ENCODE peak calls at places on chromosomes 3 and 15, in seven cellular contexts. H, S, N, L, R, T and V are unnamed samples. For H3K27me3 and H3K36me3, the result is how much of the 10 kb centered on the place peaks cover.

GRCh38 chr15:43776718-43777292 is at the start of gene ELL3:
- DNase-seq in T (peak), H (peak), S (peak), R (peak), N (peak), L (peak), V (peak)

GRCh38 chr3:167895178-167895577 is 159.7 kb downstream of the SERPINI1 start:
- DNase-seq in H (no peak), L (no peak), N (no peak), T (no peak), S (no peak), R (no peak), V (no peak)

GRCh38 chr3:32961189-32961715 is 9.8 kb downstream of the CCR4 start:
- DNase-seq in H (no peak), R (no peak), S (no peak), T (no peak), L (no peak), N (no peak), V (no peak)

GRCh38 chr15:65060641-65061397 is 7.0 kb downstream of the RASL12 start:
- DNase-seq in R (no peak), L (no peak), H (no peak), N (no peak), T (peak), S (no peak), V (peak)

GRCh38 chr3:48247401-48247807 is 6.5 kb downstream of the ZNF589 start:
- DNase-seq in L (no peak), S (no peak), R (no peak), H (no peak), N (no peak), T (no peak), V (peak)

GRCh38 chr3:60469481-60469880 is 781.8 kb downstream of the FHIT start:
- DNase-seq in T (no peak), S (no peak), H (no peak), N (no peak), R (no peak), L (no peak), V (no peak)

GRCh38 chr3:101484805-101485620 is 28.0 kb downstream of the SENP7 start:
- DNase-seq in L (no peak), R (no peak), T (no peak), N (no peak), H (peak), S (peak), V (no peak)

GRCh38 chr3:50095352-50095998 is 6.8 kb downstream of the RBM5 start:
- DNase-seq in S (no peak), R (peak), T (no peak), N (no peak), L (no peak), H (no peak), V (no peak)

GRCh38 chr15:53982281-53982680 is 4.0 kb downstream of the UNC13C start:
- DNase-seq in N (no peak), R (no peak), H (no peak), S (no peak), T (no peak), L (no peak), V (no peak)

GRCh38 chr3:195270350-195271115 is 426 bp downstream of the XXYLT1 start:
- DNase-seq in N (peak), H (peak), L (peak), S (peak), T (peak), R (peak), V (peak)

GRCh38 chr15:79779739-79780138 is 117.1 kb downstream of the MTHFS start:
- DNase-seq in R (no peak), T (no peak), H (no peak), S (no peak), L (no peak), N (no peak), V (no peak)

GRCh38 chr15:94671845-94672524 is 440.6 kb downstream of the MCTP2 start:
- DNase-seq in H (peak), S (peak), T (no peak), N (peak), R (no peak), L (peak), V (peak)

GRCh38 chr15:27328616-27329015 is 357.6 kb downstream of the GABRG3 start:
- DNase-seq in L (no peak), R (no peak), T (no peak), H (no peak), N (no peak), S (no peak), V (no peak)

GRCh38 chr3:195085356-195086130 is 185.4 kb downstream of the XXYLT1 start:
- DNase-seq in N (peak), L (no peak), R (no peak), S (no peak), T (no peak), H (no peak), V (no peak)

GRCh38 chr15:54559405-54560064 is 581.3 kb downstream of the UNC13C start:
- DNase-seq in S (no peak), L (no peak), T (peak), N (peak), R (peak), H (no peak), V (no peak)

GRCh38 chr15:36757189-36757814 is 177.9 kb downstream of the CDIN1 start:
- DNase-seq in L (no peak), N (no peak), T (no peak), H (no peak), S (no peak), R (no peak), V (no peak)

GRCh38 chr3:50318615-50319014 is 3.9 kb downstream of the HYAL2 start:
- DNase-seq in T (no peak), H (no peak), R (no peak), L (no peak), S (no peak), N (peak), V (no peak)

GRCh38 chr15:32671339-32672325 is 30.1 kb downstream of the SCG5 start:
- DNase-seq in R (no peak), S (no peak), H (no peak), T (no peak), N (no peak), L (no peak), V (no peak)

GRCh38 chr3:140135461-140135860 is 200.5 kb downstream of the CLSTN2 start:
- DNase-seq in R (no peak), H (no peak), L (no peak), S (no peak), N (no peak), T (no peak), V (no peak)

GRCh38 chr3:135109681-135110080 is 314.6 kb downstream of the EPHB1 start:
- DNase-seq in T (no peak), L (no peak), S (no peak), R (no peak), N (no peak), H (peak), V (no peak)

GRCh38 chr15:35168464-35168863 is 83.4 kb upstream of the NANOGP8 start:
- DNase-seq in N (no peak), H (no peak), T (no peak), L (no peak), R (no peak), S (no peak), V (no peak)

GRCh38 chr3:159669024-159669476 is 319.6 kb upstream of the IL12A start:
- DNase-seq in S (no peak), H (no peak), T (no peak), R (no peak), N (no peak), L (no peak), V (no peak)

GRCh38 chr15:43135351-43135750 is 2.0 kb downstream of the TMEM62 start:
- DNase-seq in R (no peak), L (no peak), S (no peak), N (no peak), H (no peak), T (no peak), V (peak)

GRCh38 chr3:170178631-170179030 is 2.9 kb downstream of the PHC3 start:
- DNase-seq in H (no peak), L (no peak), T (no peak), N (no peak), S (no peak), R (peak), V (no peak)

GRCh38 chr3:28924744-28925360 is 356.0 kb upstream of the RBMS3 start:
- DNase-seq in H (peak), S (no peak), T (no peak), R (no peak), N (no peak), L (no peak), V (no peak)

GRCh38 chr3:139629033-139629432 is 48.7 kb downstream of the NMNAT3 start:
- DNase-seq in S (peak), R (peak), H (peak), L (no peak), T (no peak), N (no peak), V (peak)

GRCh38 chr3:71805199-71805598 is 20.3 kb upstream of the PROK2 start:
- DNase-seq in T (no peak), N (no peak), R (no peak), H (no peak), L (no peak), S (no peak), V (no peak)

GRCh38 chr15:38768970-38769369 is 204.4 kb upstream of the RASGRP1 start:
- DNase-seq in N (no peak), R (no peak), L (no peak), S (peak), H (peak), T (peak), V (peak)

GRCh38 chr3:7280318-7280717 is 419.4 kb downstream of the GRM7 start:
- DNase-seq in N (no peak), R (no peak), T (no peak), S (no peak), H (no peak), L (no peak), V (no peak)

GRCh38 chr15:74196175-74196574 is 6.4 kb downstream of the STRA6 start:
- DNase-seq in S (no peak), R (peak), H (peak), L (no peak), T (peak), N (peak), V (no peak)

GRCh38 chr3:197083486-197083885 is 53.9 kb upstream of the MELTF start:
- DNase-seq in R (no peak), N (peak), T (no peak), H (peak), S (no peak), L (no peak), V (no peak)
- H3K27me3 ChIP-seq in R (under half), N (under half), T (under half), H (under half), S (under half), L (under half), V (under half)

GRCh38 chr3:142434503-142434902 is 13.3 kb downstream of the XRN1 start:
- DNase-seq in T (no peak), R (no peak), S (no peak), N (no peak), H (no peak), L (no peak), V (no peak)

GRCh38 chr3:142433110-142433509 is 14.7 kb downstream of the XRN1 start:
- DNase-seq in S (no peak), L (no peak), R (no peak), N (no peak), H (no peak), T (no peak), V (no peak)

GRCh38 chr3:142436936-142437585 is 10.8 kb downstream of the XRN1 start:
- DNase-seq in L (no peak), H (no peak), R (no peak), T (no peak), N (no peak), S (no peak), V (no peak)
- H3K4me3 ChIP-seq in L (no peak), H (no peak), R (no peak), T (no peak), N (no peak), S (no peak), V (no peak)

GRCh38 chr3:12588674-12589054 is 31.8 kb downstream of the MKRN2 start:
- DNase-seq in R (no peak), T (no peak), H (no peak), S (no peak), N (no peak), L (no peak), V (no peak)

GRCh38 chr3:12591997-12592715 is 35.3 kb downstream of the MKRN2 start:
- DNase-seq in R (no peak), L (no peak), S (no peak), N (no peak), T (no peak), H (no peak), V (no peak)

GRCh38 chr3:12588039-12588673 is 31.3 kb downstream of the MKRN2 start:
- DNase-seq in H (no peak), T (no peak), N (no peak), S (no peak), L (no peak), R (no peak), V (no peak)

GRCh38 chr3:12591456-12591855 is 34.6 kb downstream of the MKRN2 start:
- DNase-seq in H (no peak), S (no peak), L (no peak), T (no peak), N (no peak), R (no peak), V (no peak)

GRCh38 chr3:12590096-12590495 is 33.2 kb downstream of the MKRN2 start:
- DNase-seq in H (no peak), T (no peak), L (no peak), S (no peak), R (no peak), N (no peak), V (no peak)
- H3K36me3 ChIP-seq in H (under half), T (half or more), L (half or more), S (half or more), R (under half), N (half or more), V (under half)

GRCh38 chr3:171712168-171712938 is 97.9 kb downstream of the PLD1 start:
- DNase-seq in N (peak), T (no peak), R (no peak), S (no peak), H (no peak), L (no peak), V (no peak)

GRCh38 chr3:171715155-171715554 is 95.1 kb downstream of the PLD1 start:
- DNase-seq in S (no peak), N (no peak), T (no peak), R (no peak), L (no peak), H (no peak), V (no peak)

GRCh38 chr3:171704814-171705213 is 105.5 kb downstream of the PLD1 start:
- DNase-seq in L (no peak), T (no peak), R (no peak), H (no peak), S (peak), N (no peak), V (no peak)

GRCh38 chr3:171711461-171711860 is 98.8 kb downstream of the PLD1 start:
- DNase-seq in S (no peak), H (no peak), R (no peak), N (no peak), T (no peak), L (no peak), V (no peak)

GRCh38 chr3:171710359-171710758 is 99.9 kb downstream of the PLD1 start:
- DNase-seq in N (no peak), R (no peak), S (no peak), L (no peak), T (no peak), H (no peak), V (no peak)
- H3K27me3 ChIP-seq in N (under half), R (under half), S (under half), L (under half), T (under half), H (under half), V (under half)

GRCh38 chr3:73502609-73503560 is 121.9 kb downstream of the PDZRN3 start:
- DNase-seq in L (peak), S (peak), N (peak), H (no peak), R (peak), T (no peak), V (peak)
- H3K4me3 ChIP-seq in L (no peak), S (no peak), N (no peak), H (no peak), R (no peak), T (no peak), V (no peak)